ENCODE peak calls at places on chromosomes 12 and 14, in nine cellular contexts. G, I, V, N, W, C, K, E and O are unnamed samples.
A peak's percentile ranks its signal among the peaks of the same experiment; 100 is the strongest.

GRCh38 chr12:113259499-113259953 is 38.3 kb downstream of the TPCN1 start:
- DNase-seq in G (no peak), I (peak; percentile 32), V (peak; percentile 96), N (no peak), W (no peak), C (no peak), K (peak; percentile 35), E (no peak), O (peak; percentile 30)

GRCh38 chr12:3491938-3492867 is 1.2 kb downstream of the PRMT8 start:
- DNase-seq in G (peak; percentile 32), I (peak; percentile 60), V (no peak), N (peak; percentile 53), W (peak; percentile 5), C (peak; percentile 21), K (no peak), E (peak; percentile 82), O (peak; percentile 95)

GRCh38 chr14:86673523-86673969 is 1143.6 kb downstream of the FLRT2 start:
- DNase-seq in G (no peak), I (no peak), V (no peak), N (peak; percentile 2), W (no peak), C (no peak), K (no peak), E (no peak), O (no peak)

GRCh38 chr14:100783630-100784321 is 42.1 kb upstream of the MEG3 start:
- DNase-seq in G (no peak), I (no peak), V (no peak), N (no peak), W (no peak), C (no peak), K (no peak), E (no peak), O (no peak)

GRCh38 chr14:68636597-68636996 is 156.3 kb downstream of the ZFP36L1 start:
- DNase-seq in G (no peak), I (no peak), V (no peak), N (no peak), W (no peak), C (no peak), K (no peak), E (no peak), O (no peak)

GRCh38 chr12:14417717-14418116 is 52.2 kb downstream of the ATF7IP start:
- DNase-seq in G (peak; percentile 21), I (peak; percentile 49), V (no peak), N (peak; percentile 93), W (peak; percentile 49), C (peak; percentile 15), K (no peak), E (no peak), O (peak; percentile 54)

GRCh38 chr12:105933671-105934665 is 204.8 kb downstream of the NUAK1 start:
- DNase-seq in G (no peak), I (no peak), V (no peak), N (peak; percentile 99), W (no peak), C (no peak), K (no peak), E (no peak), O (no peak)

GRCh38 chr12:130966443-130967030 is 12.8 kb downstream of the ADGRD1 start:
- DNase-seq in G (no peak), I (no peak), V (no peak), N (no peak), W (no peak), C (no peak), K (no peak), E (no peak), O (no peak)

GRCh38 chr12:66960704-66961690 is 282.1 kb upstream of the GRIP1 start:
- DNase-seq in G (no peak), I (no peak), V (no peak), N (peak; percentile 18), W (no peak), C (no peak), K (no peak), E (no peak), O (no peak)

GRCh38 chr12:124698211-124698997 is 131.0 kb upstream of the NCOR2 start:
- DNase-seq in G (no peak), I (no peak), V (no peak), N (peak; percentile 96), W (no peak), C (no peak), K (no peak), E (no peak), O (no peak)

GRCh38 chr12:94134226-94134795 is 14.1 kb upstream of the PLXNC1 start:
- DNase-seq in G (no peak), I (peak; percentile 76), V (no peak), N (peak; percentile 41), W (no peak), C (no peak), K (no peak), E (peak; percentile 52), O (no peak)

GRCh38 chr12:30874455-30875313 is 51.9 kb upstream of the TSPAN11 start:
- DNase-seq in G (no peak), I (no peak), V (no peak), N (no peak), W (no peak), C (no peak), K (no peak), E (no peak), O (peak; percentile 28)

GRCh38 chr12:6335451-6336078 is 6.3 kb downstream of the TNFRSF1A start:
- DNase-seq in G (peak; percentile 69), I (peak; percentile 94), V (peak; percentile 88), N (peak; percentile 91), W (peak; percentile 68), C (peak; percentile 56), K (no peak), E (peak; percentile 92), O (no peak)

GRCh38 chr12:130559806-130560205 is 156.3 kb downstream of the RIMBP2 start:
- DNase-seq in G (no peak), I (no peak), V (no peak), N (no peak), W (no peak), C (no peak), K (no peak), E (no peak), O (no peak)

GRCh38 chr14:60553855-60554254 is 44.9 kb downstream of the SIX6 start:
- DNase-seq in G (no peak), I (no peak), V (no peak), N (no peak), W (no peak), C (no peak), K (no peak), E (no peak), O (no peak)

GRCh38 chr12:69070319-69071090 is 137.5 kb upstream of the CPM start:
- DNase-seq in G (peak; percentile 42), I (peak; percentile 70), V (no peak), N (peak; percentile 47), W (peak; percentile 7), C (peak; percentile 49), K (no peak), E (peak; percentile 59), O (peak; percentile 64)

GRCh38 chr12:65899289-65899688 is 75.0 kb downstream of the HMGA2 start:
- DNase-seq in G (no peak), I (no peak), V (no peak), N (no peak), W (no peak), C (no peak), K (no peak), E (no peak), O (no peak)

GRCh38 chr14:30114051-30114450 is 186.4 kb upstream of the PRKD1 start:
- DNase-seq in G (no peak), I (no peak), V (no peak), N (no peak), W (no peak), C (no peak), K (no peak), E (no peak), O (no peak)

GRCh38 chr14:37936971-37937370 is 270.7 kb upstream of the SSTR1 start:
- DNase-seq in G (no peak), I (no peak), V (no peak), N (no peak), W (no peak), C (no peak), K (no peak), E (no peak), O (no peak)

GRCh38 chr12:16095531-16096110 is 181.9 kb downstream of the SLC15A5 start:
- DNase-seq in G (no peak), I (no peak), V (no peak), N (no peak), W (no peak), C (no peak), K (no peak), E (no peak), O (no peak)

GRCh38 chr12:42804928-42805327 is 215.4 kb upstream of the PRICKLE1 start:
- DNase-seq in G (no peak), I (peak; percentile 4), V (no peak), N (no peak), W (no peak), C (no peak), K (no peak), E (no peak), O (no peak)

GRCh38 chr14:50333010-50333409 is 20.9 kb downstream of the DMAC2L start:
- DNase-seq in G (no peak), I (peak; percentile 80), V (no peak), N (peak; percentile 86), W (no peak), C (no peak), K (no peak), E (no peak), O (no peak)

GRCh38 chr12:130485291-130486145 is 147.8 kb downstream of the PIWIL1 start:
- DNase-seq in G (no peak), I (no peak), V (no peak), N (no peak), W (no peak), C (no peak), K (no peak), E (no peak), O (no peak)

GRCh38 chr12:19186722-19187661 is 57.5 kb downstream of the PLEKHA5 start:
- DNase-seq in G (no peak), I (peak; percentile 69), V (no peak), N (peak; percentile 48), W (no peak), C (no peak), K (no peak), E (peak; percentile 18), O (no peak)

GRCh38 chr14:95515080-95515489 is 1.4 kb downstream of the SYNE3 start:
- DNase-seq in G (no peak), I (peak; percentile 93), V (no peak), N (no peak), W (no peak), C (no peak), K (peak; percentile 9), E (no peak), O (peak; percentile 21)

GRCh38 chr12:3600039-3600720 is 109.2 kb downstream of the PRMT8 start:
- DNase-seq in G (no peak), I (no peak), V (no peak), N (no peak), W (no peak), C (no peak), K (no peak), E (no peak), O (no peak)

GRCh38 chr12:12546314-12546772 is 16.3 kb downstream of the DUSP16 start:
- DNase-seq in G (no peak), I (no peak), V (no peak), N (no peak), W (no peak), C (no peak), K (no peak), E (no peak), O (no peak)

GRCh38 chr12:56487448-56488040 is 417 bp downstream of the GLS2 start:
- DNase-seq in G (peak; percentile 13), I (no peak), V (peak; percentile 83), N (peak; percentile 6), W (no peak), C (peak; percentile 15), K (no peak), E (peak; percentile 36), O (peak; percentile 57)

GRCh38 chr14:24407608-24408325 is 9.0 kb downstream of the NYNRIN start:
- DNase-seq in G (no peak), I (no peak), V (no peak), N (no peak), W (no peak), C (no peak), K (no peak), E (no peak), O (no peak)

GRCh38 chr12:7376196-7376595 is 67.8 kb downstream of the CD163L1 start:
- DNase-seq in G (no peak), I (no peak), V (no peak), N (peak; percentile 7), W (no peak), C (no peak), K (no peak), E (no peak), O (no peak)

GRCh38 chr12:116278667-116279066 is 1.2 kb upstream of the MED13L start:
- DNase-seq in G (no peak), I (peak; percentile 61), V (no peak), N (no peak), W (no peak), C (no peak), K (no peak), E (no peak), O (no peak)